ENCODE peak calls at places on chromosomes 1 and 21, in six cellular contexts. C, I, E, K, Y and A are unnamed samples.

GRCh38 chr1:111731956-111732355 is 7.2 kb downstream of the INKA2 start:
- DNase-seq in C (no peak), I (no peak), E (no peak), K (no peak), Y (no peak), A (no peak)

GRCh38 chr1:216523449-216524190 is 100.4 kb upstream of the USH2A start:
- DNase-seq in C (no peak), I (no peak), E (no peak), K (no peak), Y (no peak), A (peak; percentile 26)

GRCh38 chr1:18953656-18954259 is 2.7 kb downstream of the IFFO2 start:
- DNase-seq in C (no peak), I (no peak), E (no peak), K (no peak), Y (no peak), A (no peak)

GRCh38 chr1:241551759-241552638 is 19.8 kb downstream of the KMO start:
- DNase-seq in C (no peak), I (peak; percentile 6), E (peak; percentile 2), K (peak; percentile 62), Y (peak; percentile 47), A (no peak)

GRCh38 chr1:106584663-106585062 is 471.8 kb upstream of the PRMT6 start:
- DNase-seq in C (no peak), I (no peak), E (no peak), K (no peak), Y (no peak), A (no peak)

GRCh38 chr1:198730952-198731351 is 92.1 kb downstream of the PTPRC start:
- DNase-seq in C (no peak), I (no peak), E (no peak), K (no peak), Y (no peak), A (no peak)

GRCh38 chr1:153404086-153404635 is 12.2 kb upstream of the S100A7A start:
- DNase-seq in C (no peak), I (no peak), E (no peak), K (no peak), Y (no peak), A (no peak)

GRCh38 chr1:44677201-44677520 is 2.6 kb downstream of the ARMH1 start:
- DNase-seq in C (peak; percentile 46), I (no peak), E (no peak), K (no peak), Y (no peak), A (peak; percentile 65)

GRCh38 chr1:43776043-43776761 is 68.9 kb downstream of the ST3GAL3 start:
- DNase-seq in C (no peak), I (no peak), E (no peak), K (no peak), Y (no peak), A (no peak)

GRCh38 chr1:15807121-15807520 is 328 bp downstream of the UQCRHL start:
- DNase-seq in C (no peak), I (no peak), E (no peak), K (no peak), Y (no peak), A (no peak)

GRCh38 chr21:45502600-45502999 is 39.6 kb downstream of the SLC19A1 start:
- DNase-seq in C (no peak), I (no peak), E (no peak), K (no peak), Y (no peak), A (no peak)

GRCh38 chr1:78410643-78411042 is 80.1 kb upstream of the PTGFR start:
- DNase-seq in C (no peak), I (no peak), E (no peak), K (no peak), Y (no peak), A (no peak)

GRCh38 chr21:33395866-33396265 is 7.3 kb upstream of the IFNGR2 start:
- DNase-seq in C (no peak), I (no peak), E (no peak), K (no peak), Y (no peak), A (no peak)

GRCh38 chr1:190478193-190479007 is 736 bp upstream of the BRINP3 start:
- DNase-seq in C (peak; percentile 9), I (no peak), E (no peak), K (no peak), Y (no peak), A (peak; percentile 51)

GRCh38 chr21:29849735-29850176 is 90.0 kb downstream of the GRIK1 start:
- DNase-seq in C (peak; percentile 5), I (peak; percentile 11), E (no peak), K (peak; percentile 60), Y (peak; percentile 34), A (peak; percentile 73)

GRCh38 chr1:6646499-6647148 is 22.0 kb downstream of the THAP3 start:
- DNase-seq in C (peak; percentile 26), I (peak; percentile 33), E (no peak), K (peak; percentile 61), Y (no peak), A (peak; percentile 70)

GRCh38 chr1:98277111-98277510 is 356.3 kb upstream of the DPYD start:
- DNase-seq in C (no peak), I (no peak), E (no peak), K (no peak), Y (no peak), A (no peak)

GRCh38 chr21:45818276-45818903 is 163.2 kb upstream of the COL6A1 start:
- DNase-seq in C (no peak), I (no peak), E (no peak), K (no peak), Y (no peak), A (no peak)

GRCh38 chr1:39395357-39395831 is 96.0 kb upstream of the BMP8A start:
- DNase-seq in C (peak; percentile 76), I (no peak), E (no peak), K (no peak), Y (no peak), A (peak; percentile 78)

GRCh38 chr21:43861716-43862115 is 3.3 kb upstream of the AGPAT3 start:
- DNase-seq in C (no peak), I (no peak), E (no peak), K (peak; percentile 22), Y (no peak), A (no peak)

GRCh38 chr21:42566524-42567180 is 53.0 kb downstream of the SLC37A1 start:
- DNase-seq in C (peak; percentile 36), I (no peak), E (no peak), K (no peak), Y (no peak), A (no peak)

GRCh38 chr1:38840281-38840680 is 19.3 kb downstream of the RRAGC start:
- DNase-seq in C (no peak), I (no peak), E (no peak), K (no peak), Y (no peak), A (no peak)

GRCh38 chr1:34657266-34657665 is 97.6 kb upstream of the GJB5 start:
- DNase-seq in C (no peak), I (no peak), E (no peak), K (no peak), Y (no peak), A (no peak)

GRCh38 chr1:162500805-162501204 is 3.2 kb downstream of the UHMK1 start:
- DNase-seq in C (no peak), I (no peak), E (no peak), K (no peak), Y (no peak), A (no peak)

GRCh38 chr1:3749512-3749911 is 2.7 kb upstream of the CCDC27 start:
- DNase-seq in C (no peak), I (no peak), E (no peak), K (no peak), Y (no peak), A (no peak)

GRCh38 chr1:94708811-94709210 is 111.3 kb upstream of the SLC44A3 start:
- DNase-seq in C (no peak), I (no peak), E (no peak), K (no peak), Y (no peak), A (no peak)